ENCODE peak calls at places on chromosomes 12 and 14, in six cellular contexts. S, U, T, G, B and K are unnamed samples.
A peak's percentile ranks its signal among the peaks of the same experiment; 100 is the strongest.

GRCh38 chr14:99395904-99396530 is 84.6 kb downstream of the SETD3 start:
- DNase-seq in S (no peak), U (no peak), T (peak; percentile 73), G (no peak), B (no peak), K (peak; percentile 66)

GRCh38 chr14:79552778-79553177 is 658.5 kb downstream of the DIO2 start:
- DNase-seq in S (peak; percentile 47), U (no peak), T (no peak), G (no peak), B (no peak), K (no peak)

GRCh38 chr14:80605536-80605935 is 336.0 kb downstream of the CEP128 start:
- DNase-seq in S (no peak), U (no peak), T (no peak), G (no peak), B (no peak), K (no peak)

GRCh38 chr12:25151476-25151875 is 43.5 kb downstream of the DNAI7 start:
- DNase-seq in S (peak; percentile 28), U (peak; percentile 56), T (peak; percentile 98), G (peak; percentile 16), B (no peak), K (peak; percentile 99)

GRCh38 chr12:73599268-73599667 is 938.4 kb upstream of the ATXN7L3B start:
- DNase-seq in S (no peak), U (no peak), T (no peak), G (no peak), B (no peak), K (no peak)

GRCh38 chr12:23830210-23830609 is 119.3 kb downstream of the SOX5 start:
- DNase-seq in S (no peak), U (no peak), T (no peak), G (no peak), B (no peak), K (no peak)

GRCh38 chr12:22994276-22994675 is 369.3 kb downstream of the ETNK1 start:
- DNase-seq in S (no peak), U (no peak), T (no peak), G (no peak), B (no peak), K (no peak)

GRCh38 chr12:60035835-60036234 is 440.0 kb downstream of the SLC16A7 start:
- DNase-seq in S (no peak), U (no peak), T (no peak), G (no peak), B (no peak), K (no peak)

GRCh38 chr12:49824886-49825285 is 3.3 kb downstream of the NCKAP5L start:
- DNase-seq in S (no peak), U (peak; percentile 58), T (peak; percentile 81), G (no peak), B (no peak), K (no peak)

GRCh38 chr12:124057691-124058090 is 84.7 kb downstream of the ZNF664 start:
- DNase-seq in S (no peak), U (no peak), T (no peak), G (no peak), B (no peak), K (no peak)

GRCh38 chr14:100304825-100305445 is 1.3 kb downstream of the SLC25A29 start:
- DNase-seq in S (no peak), U (peak; percentile 90), T (peak; percentile 50), G (peak; percentile 89), B (no peak), K (no peak)

GRCh38 chr12:98332626-98333025 is 182.8 kb upstream of the TMPO start:
- DNase-seq in S (no peak), U (no peak), T (no peak), G (no peak), B (no peak), K (no peak)

GRCh38 chr12:130827432-130827831 is 11.6 kb downstream of the STX2 start:
- DNase-seq in S (no peak), U (no peak), T (peak; percentile 60), G (no peak), B (no peak), K (no peak)

GRCh38 chr14:94110552-94111181 is at the start of gene IFI27:
- DNase-seq in S (no peak), U (peak; percentile 93), T (no peak), G (peak; percentile 47), B (peak; percentile 59), K (peak; percentile 75)

GRCh38 chr12:41288188-41288811 is 100.2 kb downstream of the PDZRN4 start:
- DNase-seq in S (no peak), U (no peak), T (no peak), G (no peak), B (no peak), K (no peak)

GRCh38 chr14:100306506-100307214 is 416 bp upstream of the SLC25A29 start:
- DNase-seq in S (peak; percentile 66), U (peak; percentile 94), T (peak; percentile 88), G (peak; percentile 100), B (peak; percentile 87), K (peak; percentile 80)

GRCh38 chr12:92539966-92540791 is 162.6 kb upstream of the PLEKHG7 start:
- DNase-seq in S (no peak), U (no peak), T (no peak), G (peak; percentile 36), B (no peak), K (no peak)

GRCh38 chr12:90987101-90987500 is 17.7 kb downstream of the EPYC start:
- DNase-seq in S (no peak), U (no peak), T (no peak), G (no peak), B (no peak), K (no peak)

GRCh38 chr12:132239796-132240668 is 89.4 kb downstream of the GALNT9 start:
- DNase-seq in S (no peak), U (no peak), T (no peak), G (no peak), B (no peak), K (no peak)

GRCh38 chr12:1662761-1663439 is 28.0 kb upstream of the ADIPOR2 start:
- DNase-seq in S (peak; percentile 95), U (peak; percentile 74), T (peak; percentile 71), G (peak; percentile 92), B (no peak), K (no peak)

GRCh38 chr14:98961191-98961590 is 310.8 kb downstream of the BCL11B start:
- DNase-seq in S (no peak), U (no peak), T (no peak), G (peak; percentile 8), B (no peak), K (no peak)

DNA sequence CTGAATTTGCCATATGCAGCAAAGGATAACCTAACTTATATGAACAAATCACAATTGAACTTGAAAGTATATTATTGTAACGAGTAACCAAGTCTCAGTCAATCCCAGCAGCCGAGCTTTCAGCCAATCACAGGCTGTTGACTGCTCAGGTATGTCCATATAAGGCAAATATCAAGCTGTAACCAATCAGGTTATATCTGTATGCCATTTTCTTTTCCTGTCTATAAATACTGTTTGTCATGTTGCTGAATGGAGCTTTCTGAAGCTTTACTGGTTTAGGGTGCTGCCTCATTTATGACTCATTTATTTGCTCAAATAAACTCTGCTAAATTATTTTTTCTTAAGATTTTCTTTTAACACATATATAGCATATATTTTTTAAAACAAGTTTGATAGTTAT is 1059.5 kb downstream of the GALC start:
- DNase-seq in S (no peak), U (no peak), T (no peak), G (no peak), B (no peak), K (no peak)
- H3K4me3 ChIP-seq in S (no peak overlapping the region), U (no peak overlapping the region), T (no peak overlapping the region), G (no peak overlapping the region), B (no peak overlapping the region), K (no peak overlapping the region)

GRCh38 chr12:114674201-114675047 is 9.6 kb downstream of the TBX3 start:
- DNase-seq in S (no peak), U (peak; percentile 61), T (peak; percentile 47), G (peak; percentile 82), B (no peak), K (no peak)

GRCh38 chr12:114673169-114673833 is 10.7 kb downstream of the TBX3 start:
- DNase-seq in S (no peak), U (peak; percentile 75), T (peak; percentile 95), G (peak; percentile 82), B (no peak), K (no peak)

GRCh38 chr12:114671664-114672476 is 12.1 kb downstream of the TBX3 start:
- DNase-seq in S (no peak), U (peak; percentile 85), T (peak; percentile 72), G (peak; percentile 84), B (no peak), K (no peak)

GRCh38 chr12:114671321-114671663 is 12.7 kb downstream of the TBX3 start:
- DNase-seq in S (no peak), U (peak; percentile 41), T (no peak), G (no peak), B (no peak), K (no peak)

DNA sequence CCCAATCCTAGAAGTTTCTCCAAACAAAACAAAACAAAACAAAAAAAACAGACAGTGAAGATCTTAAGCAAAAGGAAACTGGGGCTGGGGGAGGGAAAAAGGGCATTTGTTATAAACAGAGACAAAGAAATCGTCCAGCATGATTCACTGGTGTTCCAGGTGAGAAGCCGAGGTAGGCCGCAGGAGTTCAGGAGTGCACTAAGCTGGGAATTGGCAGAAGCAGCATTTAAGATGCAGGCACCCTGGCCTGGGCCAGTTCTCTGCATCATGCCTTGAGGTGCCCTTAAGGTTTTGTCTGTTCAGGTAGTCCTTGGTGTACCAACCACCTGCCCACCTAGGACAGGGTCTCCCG is 11.2 kb downstream of the TBX3 start:
- DNase-seq in S (no peak), U (peak; percentile 51), T (no peak), G (no peak), B (no peak), K (no peak)
- H3K27me3 ChIP-seq in S (peaks cover 68% of the 10 kb centered on the region), U (no peaks in the 10 kb centered on the region), T (no peaks in the 10 kb centered on the region), G (peaks cover 95% of the 10 kb centered on the region), B (peaks cover under 1% of the 10 kb centered on the region), K (no peaks in the 10 kb centered on the region)

DNA sequence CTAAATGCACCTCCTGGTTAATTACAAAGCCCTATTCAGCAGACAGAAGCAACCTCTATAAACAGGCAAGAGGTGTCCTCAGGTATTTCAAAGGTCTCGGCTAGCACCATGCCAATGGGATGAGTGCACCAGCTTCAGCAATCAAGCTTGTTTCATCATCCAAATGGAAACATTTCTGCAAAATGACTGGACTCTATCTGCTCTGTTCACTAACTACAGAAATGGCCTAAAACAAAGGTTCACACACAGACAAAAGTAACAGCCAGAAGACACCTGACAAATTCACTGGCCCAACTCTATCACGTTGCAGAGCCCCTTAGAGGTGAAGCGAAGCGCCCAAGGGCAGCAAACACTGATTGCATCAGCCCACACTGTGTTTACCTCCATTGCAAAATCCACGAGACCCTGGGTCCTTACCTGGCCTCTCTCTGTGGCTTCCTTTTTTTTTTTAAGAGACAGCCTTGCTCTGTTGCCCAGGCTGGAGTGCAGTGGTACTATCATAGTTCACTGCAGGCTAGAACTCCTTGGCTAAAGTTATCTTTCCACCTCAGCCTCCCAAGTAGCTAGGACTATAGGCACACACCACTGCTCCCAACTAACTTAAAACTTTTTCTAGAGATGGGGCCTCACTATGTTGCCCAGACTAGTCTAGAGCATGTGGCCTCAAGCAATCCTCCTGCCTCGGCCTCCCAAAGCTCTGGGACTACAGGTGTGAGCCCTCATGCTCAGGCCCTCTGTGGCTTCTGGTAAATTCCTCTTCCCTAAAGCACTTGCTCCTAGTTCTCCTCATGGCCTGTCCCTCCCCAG is 8.5 kb upstream of the SYNE3 start:
- DNase-seq in S (no peak), U (no peak), T (peak; percentile 50), G (no peak), B (no peak), K (no peak)
- H3K4me3 ChIP-seq in S (no peak overlapping the region), U (no peak overlapping the region), T (no peak overlapping the region), G (no peak overlapping the region), B (no peak overlapping the region), K (no peak overlapping the region)

GRCh38 chr12:113138826-113139225 is 3.3 kb upstream of the RASAL1 start:
- DNase-seq in S (no peak), U (no peak), T (no peak), G (peak; percentile 24), B (no peak), K (no peak)
- H3K27me3 ChIP-seq in S (peaks cover 12% of the 10 kb centered on the region), U (no peaks in the 10 kb centered on the region), T (peaks cover 36% of the 10 kb centered on the region), G (peaks cover 10% of the 10 kb centered on the region), B (peaks cover 28% of the 10 kb centered on the region), K (no peaks in the 10 kb centered on the region)